ENCODE peak calls at places on chromosomes 7 and 10, in nine cellular contexts. Z is CD8-positive, alpha-beta T cell; Q is GM23338; D is CD8-positive, alpha-beta memory T cell; K is GM23248; Y is K562; M is PC-3; P is right atrium auricular region; G is HCT116. H is an unnamed sample. For H3K27me3 and H3K36me3, the result is how much of the 10 kb centered on the place peaks cover.

GRCh38 chr10:110817614-110818013 is 54.1 kb upstream of the PDCD4 start:
- DNase-seq in D (no peak), G (no peak), P (no peak), Q (no peak), Z (no peak), M (no peak), Y (no peak), K (no peak), H (peak)

GRCh38 chr10:5902511-5903274 is 12.7 kb downstream of the FBH1 start:
- DNase-seq in Y (no peak), G (no peak), K (no peak), M (no peak), D (no peak), Z (no peak), P (no peak), Q (no peak), H (no peak)

GRCh38 chr10:26890956-26891355 is 30.2 kb upstream of the ABI1 start:
- DNase-seq in K (peak), Q (peak), Z (peak), D (peak), G (peak), P (no peak), M (peak), Y (peak), H (no peak)

GRCh38 chr10:21160116-21160515 is 263.0 kb upstream of the NEBL start:
- DNase-seq in M (peak), Z (no peak), Q (no peak), K (no peak), P (no peak), D (no peak), G (no peak), Y (no peak), H (no peak)

GRCh38 chr7:159091041-159091440 is 53.6 kb downstream of the VIPR2 start:
- DNase-seq in Q (no peak), K (no peak), M (no peak), P (no peak), D (no peak), Z (no peak), Y (no peak), G (no peak), H (no peak)

GRCh38 chr10:123930340-123931001 is 38.9 kb upstream of the CPXM2 start:
- DNase-seq in Y (no peak), Z (no peak), K (peak), Q (no peak), M (no peak), P (no peak), G (no peak), D (no peak), H (no peak)

GRCh38 chr7:85447004-85447403 is 260.1 kb upstream of the SEMA3D start:
- DNase-seq in D (no peak), Y (no peak), Z (no peak), G (no peak), Q (no peak), P (no peak), K (no peak), M (no peak), H (no peak)

GRCh38 chr7:68629-69028 is 123.7 kb upstream of the FAM20C start:
- DNase-seq in K (peak), Y (peak), Q (peak), M (no peak), D (no peak), Z (no peak), P (no peak), G (no peak), H (no peak)

GRCh38 chr7:156475666-156476065 is 164.9 kb upstream of the RNF32 start:
- DNase-seq in P (no peak), M (peak), D (no peak), Q (no peak), Y (no peak), G (peak), Z (no peak), K (peak), H (no peak)

GRCh38 chr10:43282881-43283280 is 16.0 kb upstream of the RASGEF1A start:
- DNase-seq in P (no peak), M (no peak), G (no peak), Y (peak), K (peak), Q (peak), D (no peak), Z (no peak), H (no peak)

GRCh38 chr7:156989766-156990535 is 20.5 kb downstream of the MNX1 start:
- DNase-seq in Q (no peak), Z (no peak), D (no peak), Y (no peak), P (no peak), K (no peak), G (no peak), M (no peak), H (no peak)

GRCh38 chr10:64574371-64574770 is 1053.2 kb downstream of the REEP3 start:
- DNase-seq in P (no peak), D (no peak), Q (no peak), Z (no peak), K (no peak), M (peak), Y (no peak), G (no peak), H (no peak)

GRCh38 chr10:124380256-124380995 is 38.3 kb downstream of the OAT start:
- DNase-seq in Z (no peak), D (no peak), G (no peak), M (no peak), K (no peak), Q (no peak), Y (no peak), P (no peak), H (no peak)

GRCh38 chr10:14162626-14163344 is 167.9 kb downstream of the FRMD4A start:
- DNase-seq in D (no peak), P (no peak), K (no peak), Q (no peak), M (no peak), Y (no peak), Z (no peak), G (no peak), H (no peak)

GRCh38 chr7:100793806-100794660 is 33.3 kb downstream of the EPHB4 start:
- DNase-seq in P (no peak), M (peak), D (no peak), K (peak), G (no peak), Y (no peak), Z (no peak), Q (no peak), H (no peak)

GRCh38 chr7:90618880-90619279 is 22.8 kb downstream of the CDK14 start:
- DNase-seq in Q (no peak), G (no peak), P (no peak), K (no peak), Y (no peak), D (no peak), M (peak), Z (no peak), H (no peak)

GRCh38 chr10:34124522-34125035 is 690.5 kb downstream of the PARD3 start:
- DNase-seq in Q (no peak), P (no peak), G (peak), D (no peak), Z (no peak), Y (no peak), K (peak), M (peak), H (no peak)

GRCh38 chr7:115707684-115708341 is 322.8 kb downstream of the TFEC start:
- DNase-seq in K (no peak), P (no peak), Q (no peak), G (no peak), M (no peak), Z (no peak), Y (no peak), D (no peak), H (no peak)

GRCh38 chr10:128161031-128161430 is 34.8 kb upstream of the MKI67 start:
- DNase-seq in P (no peak), M (no peak), Z (no peak), Y (no peak), K (no peak), D (no peak), G (no peak), Q (no peak), H (no peak)

GRCh38 chr10:72375585-72375984 is 20.9 kb upstream of the DNAJB12 start:
- DNase-seq in G (no peak), K (no peak), M (peak), Z (no peak), Q (peak), Y (peak), P (no peak), D (no peak), H (no peak)

GRCh38 chr7:2662273-2663120 is 25.5 kb upstream of the AMZ1 start:
- DNase-seq in P (no peak), Y (no peak), M (no peak), Q (no peak), D (no peak), G (no peak), K (no peak), Z (no peak), H (no peak)

GRCh38 chr7:88075216-88075615 is 141.2 kb downstream of the ADAM22 start:
- DNase-seq in Z (no peak), Y (no peak), M (no peak), P (no peak), G (no peak), D (no peak), Q (no peak), K (no peak), H (peak)

GRCh38 chr10:100713859-100714565 is 31.4 kb upstream of the PAX2 start:
- DNase-seq in Q (peak), G (no peak), Y (no peak), M (no peak), P (no peak), D (no peak), Z (no peak), K (no peak), H (no peak)

GRCh38 chr7:147937428-147937827 is 653.1 kb upstream of the C7orf33 start:
- DNase-seq in G (no peak), Q (no peak), P (no peak), D (no peak), Y (no peak), Z (no peak), M (peak), K (no peak), H (no peak)

GRCh38 chr10:97585439-97585811 is 1.2 kb downstream of the HOGA1 start:
- DNase-seq in Q (no peak), K (no peak), P (no peak), Y (no peak), D (no peak), M (no peak), G (no peak), Z (no peak), H (no peak)

GRCh38 chr7:154844955-154845354 is 158.0 kb downstream of the PAXIP1 start:
- DNase-seq in M (no peak), G (no peak), Q (no peak), D (no peak), P (no peak), Y (no peak), Z (no peak), K (no peak), H (no peak)

GRCh38 chr7:78063758-78064157 is 265.2 kb downstream of the PHTF2 start:
- DNase-seq in G (no peak), D (no peak), Z (no peak), P (no peak), Q (no peak), Y (no peak), M (no peak), K (no peak), H (no peak)

GRCh38 chr10:31620236-31621151 is 301.5 kb downstream of the ZEB1 start:
- DNase-seq in G (no peak), Z (no peak), Q (peak), K (peak), M (no peak), Y (peak), P (peak), D (no peak), H (no peak)
- H3K27ac ChIP-seq in G (no peak), Z (no peak), Q (no peak), K (no peak), M (no peak), Y (no peak), P (peak), D (no peak), H (no peak)

GRCh38 chr7:27377988-27378387 is 135.4 kb downstream of the EVX1 start:
- DNase-seq in Q (peak), Z (no peak), Y (no peak), G (no peak), P (no peak), D (no peak), K (no peak), M (no peak), H (no peak)
- H3K27me3 ChIP-seq in Q (under half), Z (under half), Y (under half), G (under half), P (under half), D (under half), K (under half), M (under half), H (under half)

GRCh38 chr10:86699541-86699940 is 31.2 kb downstream of the LDB3 start:
- DNase-seq in D (no peak), K (no peak), P (no peak), Q (no peak), G (no peak), M (no peak), Z (no peak), Y (no peak), H (no peak)
- H3K36me3 ChIP-seq in D (under half), K (under half), P (half or more), Q (under half), G (under half), M (under half), Z (under half), Y (under half), H (under half)

GRCh38 chr10:80411681-80412230 is 3.4 kb downstream of the PRXL2A start:
- DNase-seq in K (no peak), P (no peak), D (no peak), M (no peak), Z (no peak), Q (no peak), G (no peak), Y (no peak), H (no peak)

GRCh38 chr10:80410122-80410521 is 1.8 kb downstream of the PRXL2A start:
- DNase-seq in K (no peak), Q (no peak), M (no peak), G (no peak), P (no peak), D (no peak), Z (no peak), Y (no peak), H (no peak)

GRCh38 chr10:80410578-80411145 is 2.3 kb downstream of the PRXL2A start:
- DNase-seq in Q (no peak), P (no peak), M (no peak), G (no peak), K (no peak), Y (no peak), D (no peak), Z (no peak), H (no peak)

GRCh38 chr10:80412521-80412920 is 4.2 kb downstream of the PRXL2A start:
- DNase-seq in K (no peak), Q (no peak), D (no peak), Z (no peak), M (no peak), Y (no peak), P (no peak), G (no peak), H (no peak)

DNA sequence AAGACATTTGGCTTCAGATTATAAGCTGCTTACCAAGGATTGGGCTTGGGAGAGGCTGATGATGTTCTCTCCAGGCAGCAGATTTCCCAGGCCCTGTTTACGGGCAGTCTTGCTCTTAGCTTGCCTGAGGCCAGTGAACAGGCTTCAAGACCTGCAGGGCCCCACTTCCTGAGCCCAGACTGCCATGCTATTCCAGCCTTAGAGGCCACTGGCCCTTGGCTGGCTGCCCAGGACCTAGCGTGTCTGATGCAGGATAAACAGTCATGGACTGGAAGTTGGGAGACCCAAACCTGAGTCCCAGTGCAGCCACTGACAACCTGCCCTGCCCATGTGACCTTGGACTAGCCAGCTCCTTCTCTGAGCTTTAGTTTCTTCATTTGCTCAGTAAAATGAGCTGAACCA is 2.9 kb downstream of the PRXL2A start:
- DNase-seq in M (no peak), P (no peak), Z (no peak), Y (no peak), D (no peak), Q (no peak), K (no peak), G (no peak), H (no peak)
- H3K27ac ChIP-seq in M (no peak), P (peak), Z (no peak), Y (no peak), D (no peak), Q (no peak), K (no peak), G (no peak), H (no peak)

GRCh38 chr7:107785170-107785569 is 17.9 kb downstream of the SLC26A3 start:
- DNase-seq in Z (no peak), M (no peak), K (no peak), D (no peak), G (no peak), P (no peak), Q (no peak), Y (no peak), H (no peak)

GRCh38 chr7:107785926-107786325 is 17.1 kb downstream of the SLC26A3 start:
- DNase-seq in G (no peak), K (no peak), P (no peak), D (no peak), Z (no peak), Y (no peak), Q (no peak), M (no peak), H (no peak)

GRCh38 chr7:107788216-107788615 is 14.8 kb downstream of the SLC26A3 start:
- DNase-seq in Z (no peak), G (no peak), M (no peak), D (no peak), P (no peak), Y (no peak), Q (peak), K (no peak), H (no peak)

GRCh38 chr7:107789647-107790046 is 13.4 kb downstream of the SLC26A3 start:
- DNase-seq in P (no peak), M (no peak), Z (no peak), K (no peak), D (no peak), Y (no peak), Q (no peak), G (no peak), H (no peak)

GRCh38 chr7:107788662-107789061 is 14.4 kb downstream of the SLC26A3 start:
- DNase-seq in D (no peak), Y (no peak), K (no peak), M (no peak), Z (no peak), Q (no peak), P (no peak), G (no peak), H (no peak)
- H3K27me3 ChIP-seq in D (under half), Y (under half), K (under half), M (under half), Z (under half), Q (under half), P (under half), G (under half), H (under half)

DNA sequence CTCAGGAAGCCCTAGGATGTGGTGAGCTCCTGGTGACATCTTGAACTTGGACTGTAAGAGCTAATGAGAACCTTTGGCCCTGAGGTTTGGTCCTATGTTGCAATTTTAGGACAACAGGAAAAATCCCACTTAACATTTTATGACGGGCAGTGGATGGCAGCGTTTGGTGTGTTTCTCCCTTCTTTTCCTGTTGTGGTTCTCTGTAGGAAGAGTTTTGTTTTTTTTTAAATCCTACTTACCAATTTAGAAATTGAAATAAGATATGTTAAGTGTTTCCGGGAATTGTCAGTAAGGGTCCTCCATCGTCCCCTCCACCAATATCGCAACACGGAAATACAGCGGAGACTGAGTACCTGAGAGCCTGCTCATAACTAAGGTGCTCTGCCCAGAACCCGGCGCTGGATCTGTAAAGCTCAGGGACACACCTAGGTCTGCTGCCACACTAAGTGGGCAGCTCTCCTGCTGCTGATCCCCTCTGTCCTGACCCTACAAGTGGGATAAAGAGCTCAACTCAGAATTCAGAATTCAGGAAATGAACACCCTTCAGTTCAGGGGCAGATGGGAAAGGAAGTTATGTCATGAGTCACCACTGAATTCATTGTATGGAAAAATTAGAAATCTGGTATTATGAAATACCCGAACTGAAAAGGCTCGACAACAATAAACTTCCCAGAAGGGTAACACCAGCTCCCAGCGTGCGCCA is 9.2 kb upstream of the PROSER2 start:
- DNase-seq in Y (no peak), P (no peak), K (peak), Z (no peak), G (no peak), M (peak), Q (no peak), D (no peak), H (no peak)
- H3K36me3 ChIP-seq in Y (under half), P (under half), K (under half), Z (under half), G (under half), M (under half), Q (under half), D (under half), H (under half)

GRCh38 chr10:76111986-76112825 is 680.8 kb downstream of the LRMDA start:
- DNase-seq in G (no peak), Q (peak), D (no peak), M (no peak), Z (no peak), K (no peak), Y (peak), P (no peak), H (no peak)
- H3K27ac ChIP-seq in G (no peak), Q (no peak), D (no peak), M (no peak), Z (no peak), K (no peak), Y (no peak), P (no peak), H (no peak)